ENCODE peak calls at places on chromosomes 5 and 9, in ten cellular contexts. Z is Panc1, S is spleen, N is sigmoid colon, O is stomach, H is GM12891, R is GM12878, Q is SK-N-SH, A is GM12892, C is GM23338. V is an unnamed sample.

GRCh38 chr9:7974335-7975005 is 174.9 kb upstream of the DMAC1 start:
- DNase-seq in A (no peak), Z (no peak), O (no peak), H (no peak), C (no peak), S (peak; percentile 73), Q (no peak), N (no peak), R (peak; percentile 24), V (no peak)

GRCh38 chr5:151671979-151672378 is 14.7 kb downstream of the SPARC start:
- DNase-seq in H (no peak), A (no peak), N (no peak), O (no peak), R (no peak), Q (no peak), C (no peak), Z (no peak), S (no peak), V (peak; percentile 32)

GRCh38 chr9:86947146-86948081 is at the start of gene GAS1:
- DNase-seq in C (peak; percentile 97), A (peak; percentile 33), Z (no peak), S (peak; percentile 92), R (no peak), H (peak; percentile 28), Q (peak; percentile 84), N (peak; percentile 97), O (peak; percentile 82), V (peak; percentile 78)

GRCh38 chr5:7991125-7991821 is 122.3 kb downstream of the MTRR start:
- DNase-seq in C (peak; percentile 83), A (no peak), Q (peak; percentile 6), S (no peak), Z (no peak), N (no peak), H (no peak), O (no peak), R (no peak), V (no peak)

GRCh38 chr5:81513468-81513867 is 119.5 kb upstream of the ACOT12 start:
- DNase-seq in S (no peak), A (no peak), O (no peak), C (peak; percentile 27), N (no peak), Q (no peak), R (no peak), Z (no peak), H (no peak), V (no peak)

GRCh38 chr9:87338075-87338989 is 159.3 kb upstream of the DAPK1 start:
- DNase-seq in R (no peak), Z (no peak), C (peak; percentile 58), H (no peak), Q (peak; percentile 35), A (no peak), O (no peak), N (no peak), S (no peak), V (no peak)

GRCh38 chr9:84271887-84272556 is 68.5 kb downstream of the SLC28A3 start:
- DNase-seq in Q (no peak), R (no peak), H (no peak), A (no peak), O (no peak), S (no peak), N (no peak), Z (no peak), C (peak; percentile 11), V (no peak)

GRCh38 chr5:54663876-54664275 is 146.3 kb downstream of the SNX18 start:
- DNase-seq in R (no peak), S (no peak), N (peak; percentile 78), Z (no peak), O (no peak), Q (no peak), H (no peak), C (no peak), A (no peak), V (peak; percentile 22)

GRCh38 chr5:170451764-170452365 is 52.0 kb upstream of the KCNIP1 start:
- DNase-seq in Z (no peak), N (no peak), H (no peak), Q (no peak), R (no peak), O (no peak), C (no peak), A (no peak), S (no peak), V (no peak)

GRCh38 chr5:89471556-89471955 is 588.6 kb upstream of the MEF2C start:
- DNase-seq in R (no peak), S (no peak), N (no peak), O (no peak), H (no peak), Z (no peak), Q (no peak), A (no peak), C (no peak), V (no peak)

GRCh38 chr5:138632900-138633489 is 57.8 kb upstream of the HSPA9 start:
- DNase-seq in H (peak; percentile 15), A (no peak), S (peak; percentile 81), Z (peak; percentile 41), Q (peak; percentile 69), N (peak; percentile 80), R (peak; percentile 51), O (peak; percentile 52), C (peak; percentile 98), V (peak; percentile 42)

GRCh38 chr9:110152704-110153374 is 55.1 kb downstream of the C9orf152 start:
- DNase-seq in Z (peak; percentile 22), S (no peak), Q (peak; percentile 62), O (no peak), C (peak; percentile 87), N (no peak), H (no peak), R (no peak), A (no peak), V (no peak)

GRCh38 chr5:5436206-5436765 is 13.8 kb downstream of the ICE1 start:
- DNase-seq in Q (no peak), N (no peak), A (no peak), O (no peak), Z (no peak), H (no peak), S (no peak), R (no peak), C (no peak), V (no peak)

GRCh38 chr5:133314086-133314485 is 262.3 kb downstream of the HSPA4 start:
- DNase-seq in R (no peak), Q (no peak), S (no peak), N (no peak), A (no peak), C (no peak), O (no peak), H (no peak), Z (no peak), V (no peak)

GRCh38 chr5:6803981-6804550 is 90.8 kb downstream of the TENT4A start:
- DNase-seq in N (no peak), Z (no peak), H (no peak), A (no peak), Q (peak; percentile 36), R (no peak), S (no peak), C (no peak), O (no peak), V (no peak)

GRCh38 chr5:43627028-43627427 is 24.0 kb downstream of the NNT start:
- DNase-seq in R (no peak), Z (peak; percentile 58), C (peak; percentile 88), Q (peak; percentile 47), O (no peak), H (no peak), S (no peak), A (no peak), N (no peak), V (peak; percentile 15)

DNA sequence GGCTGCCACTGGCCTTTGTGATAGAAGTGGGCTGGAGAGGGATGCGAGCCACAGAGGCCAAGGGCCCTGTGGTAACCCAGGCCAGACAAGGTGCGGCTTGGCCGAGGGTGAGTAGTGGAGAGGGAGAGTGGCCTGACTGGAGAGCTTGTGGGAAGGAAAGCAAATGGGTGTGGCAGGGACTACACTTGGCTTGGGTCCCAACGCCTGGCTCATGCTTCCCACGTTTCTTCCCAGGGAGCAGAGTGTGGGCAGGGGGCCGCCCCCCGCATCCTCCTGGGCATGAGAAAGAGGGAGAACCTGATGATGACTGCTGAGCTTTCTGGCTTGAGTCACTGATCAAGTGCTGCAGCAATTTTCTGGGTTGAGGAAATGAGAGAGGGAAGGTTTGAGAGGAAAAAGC is 95.7 kb downstream of the ANKH start:
- DNase-seq in Q (no peak), S (no peak), A (no peak), R (no peak), N (no peak), O (peak; percentile 57), Z (no peak), H (no peak), C (no peak), V (peak; percentile 63)
- TF ChIP-seq POLR2AphosphoS5 in Q (no peak), S (no peak), A (no peak), R (no peak), N (no peak), O (no peak), Z (no peak), H (no peak), C (no peak), V (no peak)

GRCh38 chr9:107368696-107369095 is 85.6 kb downstream of the RAD23B start:
- DNase-seq in S (no peak), Q (no peak), N (no peak), O (no peak), C (no peak), R (no peak), H (no peak), Z (no peak), A (no peak), V (no peak)
- TF ChIP-seq POLR2AphosphoS5 in S (no peak), Q (no peak), N (no peak), O (no peak), C (no peak), R (no peak), H (no peak), Z (no peak), A (no peak), V (no peak)

DNA sequence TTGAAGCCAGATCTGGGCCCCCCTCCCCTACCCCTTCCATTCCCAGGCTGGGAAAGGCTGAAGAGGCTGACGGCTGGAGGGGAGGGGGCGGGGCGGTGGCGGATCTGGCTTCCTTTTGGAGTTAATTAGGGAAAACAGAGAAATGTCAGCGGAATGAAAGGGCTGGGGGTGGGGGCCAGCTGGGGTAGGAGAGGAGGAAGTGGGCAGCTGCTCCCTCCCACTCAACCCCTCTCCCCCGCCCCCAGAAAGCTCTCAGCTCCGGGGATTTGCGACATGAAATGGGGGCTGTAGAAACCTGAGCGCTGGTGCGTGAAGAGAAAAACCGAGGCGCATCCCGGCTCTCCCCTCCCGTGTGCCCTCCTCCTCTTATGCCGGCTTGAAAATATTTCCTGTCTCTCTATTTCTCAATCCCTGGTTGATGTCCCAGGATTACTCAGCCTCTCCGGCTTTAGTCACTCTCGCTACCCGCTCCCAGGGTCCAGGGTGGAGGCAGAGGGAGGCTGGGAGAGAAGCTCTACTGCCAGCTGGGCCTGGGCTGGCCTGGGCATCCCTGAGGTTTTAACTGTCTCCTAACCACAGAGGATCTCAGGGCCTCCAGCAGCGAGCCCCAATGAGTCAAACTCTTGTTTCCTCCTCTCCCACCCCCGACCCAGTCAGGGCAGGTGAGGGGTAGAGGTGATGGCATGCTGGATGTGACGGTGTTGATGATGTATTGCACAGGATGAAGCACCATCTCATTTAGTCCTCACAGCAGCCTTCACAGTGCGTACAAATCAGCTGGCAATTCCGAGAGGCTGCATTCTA is 20.1 kb downstream of the PCDHGC5 start:
- DNase-seq in O (no peak), Q (peak; percentile 90), H (no peak), C (peak; percentile 80), N (peak; percentile 90), S (no peak), A (no peak), Z (no peak), R (no peak), V (peak; percentile 41)
- TF ChIP-seq POLR2AphosphoS5 in O (peak; percentile 62), Q (peak; percentile 44), H (no peak), C (no peak), N (peak; percentile 71), S (no peak), A (no peak), Z (no peak), R (no peak), V (peak; percentile 68)

GRCh38 chr9:34620061-34620994 is at the start of gene DCTN3:
- DNase-seq in N (peak; percentile 98), H (peak; percentile 97), R (peak; percentile 77), A (peak; percentile 97), C (peak; percentile 99), S (peak; percentile 97), Q (peak; percentile 97), Z (no peak), O (peak; percentile 95), V (peak; percentile 94)
- TF ChIP-seq POLR2AphosphoS5 in N (peak; percentile 63), H (peak; percentile 64), R (peak; percentile 81), A (peak; percentile 55), C (no peak), S (peak; percentile 87), Q (peak; percentile 56), Z (peak; percentile 40), O (peak; percentile 76), V (peak; percentile 72)